ENCODE peak calls at places on chromosomes 12 and 14, in seven cellular contexts. K is ELF-1, L is AG20443, Y is dorsolateral prefrontal cortex, T is fibroblast of lung, Q is HT1080, I is HS-5. X is an unnamed sample.

GRCh38 chr12:62725781-62726180 is 209.2 kb downstream of the PPM1H start:
- DNase-seq in T (no peak), L (no peak), Q (no peak), I (no peak), Y (no peak), K (no peak), X (no peak)

GRCh38 chr12:19150273-19150895 is 20.9 kb downstream of the PLEKHA5 start:
- DNase-seq in K (no peak), I (no peak), T (peak), Q (no peak), L (peak), Y (no peak), X (no peak)

GRCh38 chr12:19712041-19712440 is 272.7 kb downstream of the AEBP2 start:
- DNase-seq in Y (no peak), L (peak), T (peak), K (no peak), I (peak), Q (peak), X (peak)

GRCh38 chr12:15152864-15153263 is 68.4 kb downstream of the RERG start:
- DNase-seq in I (no peak), T (peak), L (no peak), K (no peak), Q (peak), Y (no peak), X (no peak)

GRCh38 chr14:87286826-87287225 is 706.2 kb downstream of the GALC start:
- DNase-seq in Q (no peak), Y (no peak), I (no peak), L (no peak), T (no peak), K (no peak), X (no peak)

GRCh38 chr14:50084666-50085065 is 31.7 kb downstream of the VCPKMT start:
- DNase-seq in I (no peak), Q (no peak), T (no peak), L (no peak), K (no peak), Y (no peak), X (no peak)

GRCh38 chr12:130335517-130336392 is 1.9 kb upstream of the PIWIL1 start:
- DNase-seq in K (peak), L (peak), Y (no peak), T (peak), Q (peak), I (no peak), X (no peak)

GRCh38 chr14:53608369-53608768 is 348.3 kb downstream of the BMP4 start:
- DNase-seq in I (no peak), K (no peak), Y (no peak), L (peak), Q (peak), T (no peak), X (peak)

GRCh38 chr12:116559080-116559329 is 176 bp upstream of the MAP1LC3B2 start:
- DNase-seq in K (no peak), Q (no peak), I (no peak), Y (no peak), T (no peak), L (no peak), X (no peak)

GRCh38 chr14:68274722-68275121 is 455.1 kb downstream of the RAD51B start:
- DNase-seq in I (no peak), Y (no peak), K (no peak), Q (no peak), T (no peak), L (no peak), X (no peak)

GRCh38 chr12:100867639-100868393 is 73.2 kb downstream of the ANO4 start:
- DNase-seq in K (no peak), I (no peak), T (peak), L (no peak), Y (no peak), Q (no peak), X (no peak)

GRCh38 chr12:122079038-122079531 is 529 bp downstream of the MLXIP start:
- DNase-seq in I (no peak), K (peak), L (peak), T (no peak), Y (no peak), Q (no peak), X (peak)

GRCh38 chr14:94112513-94113060 is 2.1 kb downstream of the IFI27 start:
- DNase-seq in Q (no peak), I (no peak), K (no peak), L (peak), Y (no peak), T (no peak), X (no peak)

GRCh38 chr14:38384746-38385145 is 128.9 kb upstream of the CLEC14A start:
- DNase-seq in K (no peak), Q (no peak), T (no peak), L (no peak), I (no peak), Y (no peak), X (no peak)

GRCh38 chr14:91573894-91574837 is 64.1 kb upstream of the PPP4R3A start:
- DNase-seq in K (peak), I (peak), Q (peak), T (peak), Y (peak), L (peak), X (peak)

GRCh38 chr12:93780115-93780641 is 103.0 kb downstream of the CRADD start:
- DNase-seq in T (no peak), L (no peak), Y (no peak), K (no peak), I (no peak), Q (no peak), X (peak)

GRCh38 chr14:97025722-97026121 is 228.5 kb downstream of the VRK1 start:
- DNase-seq in Y (no peak), L (no peak), I (no peak), K (peak), Q (no peak), T (no peak), X (no peak)

GRCh38 chr12:120496353-120497340 is 734 bp downstream of the DYNLL1 start:
- DNase-seq in Q (peak), I (no peak), Y (peak), K (peak), L (peak), T (peak), X (peak)

GRCh38 chr14:91140672-91141071 is 26.8 kb downstream of the DGLUCY start:
- DNase-seq in Y (no peak), K (peak), L (no peak), Q (peak), I (no peak), T (peak), X (no peak)